ENCODE peak calls at places on chromosomes 6 and 20, in four cellular contexts. One of them, this sample, is unnamed.
A peak's percentile ranks its signal among the peaks of the same experiment; 100 is the strongest.

GRCh38 chr20:34579191-34579661 is 20.7 kb downstream of the MAP1LC3A start:
- DNase-seq in HL-60: no peak
- DNase-seq in ovary: no peak
- DNase-seq in kidney: peak; percentile 77
- DNase-seq in this sample: peak; percentile 98

GRCh38 chr6:140677781-140678528 is 1303.5 kb upstream of the CITED2 start:
- DNase-seq in HL-60: no peak
- DNase-seq in ovary: no peak
- DNase-seq in kidney: no peak
- DNase-seq in this sample: no peak

GRCh38 chr6:75128881-75129570 is 76.8 kb downstream of the COL12A1 start:
- DNase-seq in HL-60: no peak
- DNase-seq in ovary: no peak
- DNase-seq in kidney: no peak
- DNase-seq in this sample: no peak

GRCh38 chr6:21270501-21271290 is 322.9 kb upstream of the SOX4 start:
- DNase-seq in HL-60: no peak
- DNase-seq in ovary: no peak
- DNase-seq in kidney: no peak
- DNase-seq in this sample: no peak

GRCh38 chr20:17611290-17611539 is 41.3 kb downstream of the DSTN start:
- DNase-seq in HL-60: no peak
- DNase-seq in ovary: no peak
- DNase-seq in kidney: no peak
- DNase-seq in this sample: peak; percentile 51

GRCh38 chr20:17614176-17614811 is 44.4 kb downstream of the DSTN start:
- DNase-seq in HL-60: no peak
- DNase-seq in ovary: peak; percentile 84
- DNase-seq in kidney: peak; percentile 94
- DNase-seq in this sample: no peak

GRCh38 chr20:31972481-31973386 is 4.8 kb downstream of the XKR7 start:
- DNase-seq in HL-60: no peak
- DNase-seq in ovary: no peak
- DNase-seq in kidney: no peak
- DNase-seq in this sample: no peak

GRCh38 chr6:34792605-34793500 is 970 bp downstream of the BLTP3A start:
- DNase-seq in HL-60: peak; percentile 55
- DNase-seq in ovary: peak; percentile 25
- DNase-seq in kidney: no peak
- DNase-seq in this sample: peak; percentile 30

GRCh38 chr6:123519191-123519510 is 117.6 kb downstream of the TRDN start:
- DNase-seq in HL-60: no peak
- DNase-seq in ovary: no peak
- DNase-seq in kidney: no peak
- DNase-seq in this sample: no peak

GRCh38 chr20:6731951-6732580 is 35.4 kb upstream of the BMP2 start:
- DNase-seq in HL-60: no peak
- DNase-seq in ovary: no peak
- DNase-seq in kidney: peak; percentile 93
- DNase-seq in this sample: no peak

GRCh38 chr6:50145125-50145524 is 95.4 kb upstream of the DEFB112 start:
- DNase-seq in HL-60: no peak
- DNase-seq in ovary: no peak
- DNase-seq in kidney: no peak
- DNase-seq in this sample: no peak

GRCh38 chr20:38665094-38665493 is 59.2 kb upstream of the SLC32A1 start:
- DNase-seq in HL-60: no peak
- DNase-seq in ovary: no peak
- DNase-seq in kidney: no peak
- DNase-seq in this sample: no peak

GRCh38 chr6:160348552-160349441 is 619 bp downstream of the SLC22A3 start:
- DNase-seq in HL-60: no peak
- DNase-seq in ovary: peak; percentile 66
- DNase-seq in kidney: no peak
- DNase-seq in this sample: peak; percentile 48

GRCh38 chr20:34938466-34939163 is 17.0 kb downstream of the GSS start:
- DNase-seq in HL-60: peak; percentile 54
- DNase-seq in ovary: no peak
- DNase-seq in kidney: no peak
- DNase-seq in this sample: no peak

GRCh38 chr6:106159531-106159940 is 73.4 kb downstream of the PRDM1 start:
- DNase-seq in HL-60: no peak
- DNase-seq in ovary: no peak
- DNase-seq in kidney: no peak
- DNase-seq in this sample: peak; percentile 59

GRCh38 chr6:32979720-32980487 is 11.5 kb downstream of the BRD2 start:
- DNase-seq in HL-60: no peak
- DNase-seq in ovary: no peak
- DNase-seq in kidney: no peak
- DNase-seq in this sample: no peak

GRCh38 chr20:60233006-60233405 is 274.8 kb downstream of the CDH26 start:
- DNase-seq in HL-60: no peak
- DNase-seq in ovary: no peak
- DNase-seq in kidney: no peak
- DNase-seq in this sample: no peak

GRCh38 chr6:84774174-84775158 is 10.1 kb upstream of the TBX18 start:
- DNase-seq in HL-60: no peak
- DNase-seq in ovary: peak; percentile 21
- DNase-seq in kidney: peak; percentile 72
- DNase-seq in this sample: no peak

GRCh38 chr6:113168057-113168456 is 689.1 kb upstream of the MARCKS start:
- DNase-seq in HL-60: no peak
- DNase-seq in ovary: no peak
- DNase-seq in kidney: no peak
- DNase-seq in this sample: no peak

GRCh38 chr6:119390276-119390793 is 40.8 kb upstream of the MAN1A1 start:
- DNase-seq in HL-60: no peak
- DNase-seq in ovary: no peak
- DNase-seq in kidney: no peak
- DNase-seq in this sample: peak; percentile 9

GRCh38 chr6:156699017-156699421 is 78.2 kb upstream of the ARID1B start:
- DNase-seq in HL-60: no peak
- DNase-seq in ovary: no peak
- DNase-seq in kidney: no peak
- DNase-seq in this sample: peak; percentile 93

GRCh38 chr6:83311231-83311630 is 118.1 kb downstream of the RWDD2A start:
- DNase-seq in HL-60: no peak
- DNase-seq in ovary: no peak
- DNase-seq in kidney: no peak
- DNase-seq in this sample: peak; percentile 9

GRCh38 chr6:168674595-168674994 is 233.6 kb downstream of the SMOC2 start:
- DNase-seq in HL-60: no peak
- DNase-seq in ovary: no peak
- DNase-seq in kidney: no peak
- DNase-seq in this sample: no peak

GRCh38 chr20:57905448-57905847 is 195.6 kb upstream of the PMEPA1 start:
- DNase-seq in HL-60: no peak
- DNase-seq in ovary: no peak
- DNase-seq in kidney: no peak
- DNase-seq in this sample: no peak

GRCh38 chr6:45479834-45480696 is 102.3 kb upstream of the SUPT3H start:
- DNase-seq in HL-60: peak; percentile 69
- DNase-seq in ovary: no peak
- DNase-seq in kidney: no peak
- DNase-seq in this sample: no peak

GRCh38 chr6:168834188-168834587 is 393.2 kb downstream of the SMOC2 start:
- DNase-seq in HL-60: no peak
- DNase-seq in ovary: no peak
- DNase-seq in kidney: no peak
- DNase-seq in this sample: no peak

GRCh38 chr6:106626485-106626884 is 2.8 kb downstream of the RTN4IP1 start:
- DNase-seq in HL-60: no peak
- DNase-seq in ovary: no peak
- DNase-seq in kidney: no peak
- DNase-seq in this sample: no peak

GRCh38 chr6:120378582-120379220 is 955.6 kb downstream of the TBC1D32 start:
- DNase-seq in HL-60: no peak
- DNase-seq in ovary: no peak
- DNase-seq in kidney: no peak
- DNase-seq in this sample: peak; percentile 49

DNA sequence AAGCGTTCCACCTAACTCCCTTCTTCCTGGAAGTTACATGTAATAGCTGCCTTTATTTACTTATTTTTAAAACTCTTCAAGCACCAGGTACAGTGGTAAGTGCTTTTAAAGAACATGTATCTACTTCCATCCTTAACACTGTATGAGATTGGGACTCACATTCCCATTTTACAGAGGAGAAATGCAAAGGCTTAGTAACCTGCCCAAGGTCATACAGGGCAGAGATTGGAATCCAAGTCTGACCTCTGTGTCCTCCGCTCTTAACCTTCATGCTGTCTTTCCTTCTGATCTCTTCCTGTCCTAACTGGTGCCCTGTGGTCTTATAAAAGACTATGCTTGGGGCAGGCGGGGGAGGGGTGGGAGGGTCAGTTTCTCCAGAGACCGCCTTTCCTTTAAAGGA is 1.6 kb downstream of the B4GALT5 start:
- DNase-seq in HL-60: peak; percentile 33
- DNase-seq in ovary: no peak
- DNase-seq in kidney: no peak
- DNase-seq in this sample: no peak
- H3K27ac ChIP-seq in HL-60: peak overlapping the region; percentile 99
- H3K27ac ChIP-seq in ovary: peak overlapping the region; percentile 10
- H3K27ac ChIP-seq in kidney: peak overlapping the region; percentile 87
- H3K27ac ChIP-seq in this sample: no peak overlapping the region

GRCh38 chr20:23157741-23158140 is 71.6 kb upstream of the CD93 start:
- DNase-seq in HL-60: no peak
- DNase-seq in ovary: no peak
- DNase-seq in kidney: peak; percentile 28
- DNase-seq in this sample: peak; percentile 60

GRCh38 chr20:23153696-23154341 is 67.7 kb upstream of the CD93 start:
- DNase-seq in HL-60: no peak
- DNase-seq in ovary: no peak
- DNase-seq in kidney: no peak
- DNase-seq in this sample: no peak

GRCh38 chr20:23155141-23155590 is 69.0 kb upstream of the CD93 start:
- DNase-seq in HL-60: peak; percentile 67
- DNase-seq in ovary: no peak
- DNase-seq in kidney: no peak
- DNase-seq in this sample: peak; percentile 70

GRCh38 chr20:23156842-23157423 is 70.8 kb upstream of the CD93 start:
- DNase-seq in HL-60: no peak
- DNase-seq in ovary: no peak
- DNase-seq in kidney: no peak
- DNase-seq in this sample: no peak

GRCh38 chr20:23156170-23156841 is 70.2 kb upstream of the CD93 start:
- DNase-seq in HL-60: peak; percentile 79
- DNase-seq in ovary: no peak
- DNase-seq in kidney: no peak
- DNase-seq in this sample: no peak
- H3K27ac ChIP-seq in HL-60: peak overlapping the region; percentile 78
- H3K27ac ChIP-seq in ovary: no peak overlapping the region
- H3K27ac ChIP-seq in kidney: no peak overlapping the region
- H3K27ac ChIP-seq in this sample: peak overlapping the region; percentile 12

GRCh38 chr6:130115036-130115435 is 96.7 kb downstream of the L3MBTL3 start:
- DNase-seq in HL-60: no peak
- DNase-seq in ovary: no peak
- DNase-seq in kidney: no peak
- DNase-seq in this sample: no peak
- H3K27ac ChIP-seq in HL-60: no peak overlapping the region
- H3K27ac ChIP-seq in ovary: no peak overlapping the region
- H3K27ac ChIP-seq in kidney: no peak overlapping the region
- H3K27ac ChIP-seq in this sample: no peak overlapping the region

DNA sequence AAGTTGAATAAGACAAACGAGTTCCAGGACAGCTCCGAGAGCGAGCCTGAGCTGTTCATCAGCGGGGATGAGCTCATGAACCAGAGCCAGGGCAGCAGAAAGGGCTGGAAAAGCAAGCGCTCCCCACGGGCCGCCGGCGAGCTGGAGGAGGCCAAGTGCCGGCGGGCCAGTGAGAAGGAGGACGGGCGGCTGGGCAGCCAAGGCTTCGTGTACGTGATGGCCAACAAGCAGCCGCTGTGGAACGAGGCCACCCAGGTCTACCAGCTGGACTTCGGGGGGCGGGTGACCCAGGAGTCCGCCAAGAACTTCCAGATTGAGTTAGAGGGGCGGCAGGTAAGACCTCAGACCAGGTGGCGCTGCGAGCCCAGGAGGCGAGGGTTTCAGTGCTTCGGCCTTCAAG is 56.0 kb upstream of the TMEM181 start:
- DNase-seq in HL-60: no peak
- DNase-seq in ovary: no peak
- DNase-seq in kidney: no peak
- DNase-seq in this sample: no peak
- H3K27ac ChIP-seq in HL-60: no peak overlapping the region
- H3K27ac ChIP-seq in ovary: no peak overlapping the region
- H3K27ac ChIP-seq in kidney: no peak overlapping the region
- H3K27ac ChIP-seq in this sample: no peak overlapping the region

This sample was measured in foreskin keratinocyte.